ENCODE peak calls at places on chromosome 2, in six cellular contexts. Z is stimulated activated CD4-positive, alpha-beta T cell treated with anti-CD3 and anti-CD28 coated beads, Interleukin-4, amount 100 ng/mL, for 1 hour; V is ELR; G is EH; L is NCI-H2171; O is aorta. A is an unnamed sample.

GRCh38 chr2:197031805-197032204 is 105.3 kb upstream of the PGAP1 start:
- DNase-seq in L (no peak), Z (no peak), G (no peak), O (no peak), V (no peak), A (no peak)

GRCh38 chr2:168037772-168038171 is 209.6 kb downstream of the STK39 start:
- DNase-seq in L (no peak), G (peak; percentile 40), V (no peak), O (no peak), Z (no peak), A (no peak)

GRCh38 chr2:223944166-223944703 is 900 bp downstream of the WDFY1 start:
- DNase-seq in V (peak; percentile 52), Z (peak; percentile 32), G (peak; percentile 40), O (peak; percentile 82), L (no peak), A (peak; percentile 32)

GRCh38 chr2:200944467-200945394 is 18.7 kb downstream of the ORC2 start:
- DNase-seq in Z (peak; percentile 61), O (no peak), V (peak; percentile 97), G (peak; percentile 90), L (no peak), A (peak; percentile 50)

GRCh38 chr2:217332866-217333265 is 473.0 kb upstream of the TNP1 start:
- DNase-seq in V (no peak), O (no peak), G (no peak), L (no peak), Z (no peak), A (no peak)

GRCh38 chr2:121527009-121527682 is 3.5 kb upstream of the RNU4ATAC start:
- DNase-seq in Z (peak; percentile 35), V (no peak), L (no peak), O (no peak), G (no peak), A (no peak)

GRCh38 chr2:101745711-101746694 is 48.5 kb downstream of the MAP4K4 start:
- DNase-seq in Z (no peak), V (peak; percentile 89), L (no peak), O (no peak), G (peak; percentile 84), A (no peak)

GRCh38 chr2:36489296-36489695 is 108.7 kb downstream of the FEZ2 start:
- DNase-seq in V (peak; percentile 86), Z (no peak), L (no peak), O (no peak), G (peak; percentile 97), A (no peak)

GRCh38 chr2:216619411-216620393 is 13.5 kb upstream of the IGFBP2 start:
- DNase-seq in Z (no peak), V (no peak), G (peak; percentile 34), O (no peak), L (peak; percentile 80), A (no peak)

GRCh38 chr2:234334146-234334545 is 162.7 kb downstream of the ARL4C start:
- DNase-seq in V (no peak), L (no peak), G (no peak), Z (no peak), O (no peak), A (no peak)

GRCh38 chr2:102066554-102066953 is 74.8 kb downstream of the IL1R2 start:
- DNase-seq in O (peak; percentile 73), G (no peak), L (no peak), V (no peak), Z (no peak), A (no peak)

GRCh38 chr2:49028101-49028500 is 126.2 kb downstream of the FSHR start:
- DNase-seq in V (no peak), Z (no peak), O (no peak), G (no peak), L (no peak), A (no peak)

GRCh38 chr2:30915485-30915884 is 108.2 kb upstream of the CAPN13 start:
- DNase-seq in O (no peak), L (no peak), G (peak; percentile 21), V (peak; percentile 5), Z (no peak), A (no peak)

GRCh38 chr2:237279012-237279768 is 134.8 kb downstream of the COL6A3 start:
- DNase-seq in V (peak; percentile 22), O (no peak), L (no peak), Z (no peak), G (peak; percentile 86), A (no peak)

GRCh38 chr2:11422901-11423435 is 43.0 kb downstream of the E2F6 start:
- DNase-seq in G (no peak), Z (no peak), V (no peak), O (no peak), L (no peak), A (no peak)

GRCh38 chr2:17375262-17375661 is 143.0 kb downstream of the RAD51AP2 start:
- DNase-seq in V (no peak), L (no peak), Z (no peak), G (no peak), O (no peak), A (no peak)

GRCh38 chr2:230636684-230637271 is 75.9 kb upstream of the CAB39 start:
- DNase-seq in G (no peak), L (no peak), V (no peak), O (no peak), Z (no peak), A (no peak)

GRCh38 chr2:145194671-145195070 is 674.8 kb upstream of the ZEB2 start:
- DNase-seq in O (no peak), L (peak; percentile 17), V (peak; percentile 22), G (peak; percentile 25), Z (no peak), A (no peak)

GRCh38 chr2:175282300-175282699 is 100.8 kb upstream of the ATP5MC3 start:
- DNase-seq in V (peak; percentile 61), Z (no peak), O (no peak), L (peak; percentile 74), G (peak; percentile 42), A (no peak)

GRCh38 chr2:19607931-19608762 is 249.7 kb upstream of the OSR1 start:
- DNase-seq in V (peak; percentile 92), L (no peak), O (no peak), Z (no peak), G (peak; percentile 92), A (no peak)

GRCh38 chr2:99348173-99348572 is 11.0 kb downstream of the EIF5B start:
- DNase-seq in G (no peak), O (no peak), V (no peak), L (no peak), Z (no peak), A (no peak)

A was measured in activated CD8-positive, alpha-beta memory T cell treated with anti-CD3 and anti-CD28 coated beads, Interleukin-2, amount 50 U/mL, for 4 hours.